ENCODE peak calls at places on chromosomes 2 and 18, in seven cellular contexts. F, K, X, S, W, B and C are unnamed samples.

GRCh38 chr18:45073556-45073955 is 392.9 kb downstream of the SETBP1 start:
- DNase-seq in F (no peak), K (no peak), X (no peak), S (no peak), W (no peak), B (no peak), C (no peak)

GRCh38 chr2:201233192-201234166 is 26.9 kb upstream of the CASP8 start:
- DNase-seq in F (no peak), K (peak; percentile 49), X (peak; percentile 91), S (peak; percentile 89), W (no peak), B (peak; percentile 53), C (peak; percentile 80)

GRCh38 chr18:36974686-36975085 is 145.8 kb downstream of the KIAA1328 start:
- DNase-seq in F (no peak), K (no peak), X (no peak), S (no peak), W (no peak), B (no peak), C (no peak)

GRCh38 chr2:207304798-207305197 is 139.1 kb upstream of the KLF7 start:
- DNase-seq in F (no peak), K (no peak), X (no peak), S (no peak), W (no peak), B (no peak), C (no peak)

GRCh38 chr2:25324905-25325592 is 16.7 kb downstream of the DNMT3A start:
- DNase-seq in F (no peak), K (no peak), X (no peak), S (no peak), W (peak; percentile 96), B (peak; percentile 57), C (no peak)

GRCh38 chr2:238573065-238573778 is 146.5 kb downstream of the ASB1 start:
- DNase-seq in F (no peak), K (no peak), X (peak; percentile 26), S (no peak), W (peak; percentile 53), B (no peak), C (no peak)

GRCh38 chr2:73257425-73258125 is 23.5 kb downstream of the CCT7 start:
- DNase-seq in F (no peak), K (no peak), X (no peak), S (peak; percentile 71), W (no peak), B (no peak), C (no peak)

GRCh38 chr18:22277758-22278157 is 108.4 kb downstream of the GATA6 start:
- DNase-seq in F (no peak), K (no peak), X (no peak), S (no peak), W (no peak), B (peak; percentile 81), C (no peak)

GRCh38 chr2:240644171-240644651 is 18.9 kb downstream of the GPR35 start:
- DNase-seq in F (no peak), K (no peak), X (no peak), S (no peak), W (peak; percentile 51), B (no peak), C (no peak)

GRCh38 chr18:28175930-28176673 is 828 bp downstream of the CDH2 start:
- DNase-seq in F (no peak), K (no peak), X (peak; percentile 45), S (no peak), W (no peak), B (no peak), C (no peak)

GRCh38 chr18:49874238-49874637 is 60.9 kb upstream of the ACAA2 start:
- DNase-seq in F (no peak), K (no peak), X (no peak), S (no peak), W (no peak), B (no peak), C (no peak)

GRCh38 chr2:158953454-158953853 is 15.0 kb upstream of the TANC1 start:
- DNase-seq in F (no peak), K (no peak), X (no peak), S (no peak), W (no peak), B (peak; percentile 52), C (no peak)

GRCh38 chr2:223649941-223650530 is 47.9 kb upstream of the SCG2 start:
- DNase-seq in F (no peak), K (no peak), X (no peak), S (no peak), W (no peak), B (no peak), C (no peak)

GRCh38 chr2:200944467-200945394 is 18.7 kb downstream of the ORC2 start:
- DNase-seq in F (no peak), K (no peak), X (peak; percentile 93), S (no peak), W (no peak), B (no peak), C (no peak)

GRCh38 chr2:88452151-88452851 is at the start of gene FOXI3:
- DNase-seq in F (no peak), K (no peak), X (no peak), S (no peak), W (peak; percentile 55), B (no peak), C (no peak)

GRCh38 chr2:236417150-236417549 is 152.5 kb upstream of the ACKR3 start:
- DNase-seq in F (no peak), K (no peak), X (no peak), S (no peak), W (no peak), B (no peak), C (no peak)

GRCh38 chr2:89819809-89820208 is 1128.3 kb downstream of the RPIA start:
- DNase-seq in F (no peak), K (no peak), X (no peak), S (no peak), W (no peak), B (no peak), C (no peak)

GRCh38 chr2:89821455-89821945 is 1130.0 kb downstream of the RPIA start:
- DNase-seq in F (no peak), K (no peak), X (no peak), S (no peak), W (no peak), B (no peak), C (no peak)

GRCh38 chr2:89825034-89825433 is 1133.6 kb downstream of the RPIA start:
- DNase-seq in F (no peak), K (no peak), X (no peak), S (no peak), W (no peak), B (no peak), C (no peak)

GRCh38 chr2:89820248-89820647 is 1128.8 kb downstream of the RPIA start:
- DNase-seq in F (no peak), K (no peak), X (no peak), S (no peak), W (no peak), B (no peak), C (no peak)

DNA sequence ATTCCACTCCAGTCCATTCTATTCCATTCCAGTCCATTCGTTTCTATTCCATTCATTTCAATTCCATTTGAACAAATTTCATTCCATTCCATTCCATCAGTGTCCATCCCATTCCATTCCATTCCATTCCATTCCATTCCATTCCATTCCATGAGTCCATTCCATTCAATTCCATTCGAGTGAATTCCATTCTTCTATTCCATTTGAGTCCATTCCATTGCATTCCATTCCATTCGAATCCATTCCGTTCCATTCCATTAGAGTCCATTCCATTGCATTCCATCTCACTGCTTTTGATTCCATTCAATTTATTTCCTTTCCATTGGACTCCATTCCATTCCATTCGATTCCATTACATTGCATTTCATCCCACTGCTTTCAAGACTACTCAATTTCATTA is 1132.1 kb downstream of the RPIA start:
- DNase-seq in F (no peak), K (no peak), X (no peak), S (no peak), W (no peak), B (no peak), C (no peak)
- H3K9me3 ChIP-seq in F (peaks cover 6% of the 10 kb centered on the region), K (peaks cover 9% of the 10 kb centered on the region), X (peaks cover 22% of the 10 kb centered on the region), S (no peaks in the 10 kb centered on the region), W (peaks cover 62% of the 10 kb centered on the region), B (peaks cover 56% of the 10 kb centered on the region), C (peaks cover 29% of the 10 kb centered on the region)

GRCh38 chr2:176078440-176079284 is 5.1 kb downstream of the EVX2 start:
- DNase-seq in F (no peak), K (no peak), X (no peak), S (no peak), W (no peak), B (no peak), C (no peak)
- H3K9me3 ChIP-seq in F (no peaks in the 10 kb centered on the region), K (peaks cover 3% of the 10 kb centered on the region), X (peaks cover 10% of the 10 kb centered on the region), S (no peaks in the 10 kb centered on the region), W (peaks cover 5% of the 10 kb centered on the region), B (no peaks in the 10 kb centered on the region), C (peaks cover 7% of the 10 kb centered on the region)

GRCh38 chr2:6846540-6846939 is 19.2 kb downstream of the CMPK2 start:
- DNase-seq in F (no peak), K (no peak), X (no peak), S (no peak), W (no peak), B (no peak), C (no peak)
- H3K9me3 ChIP-seq in F (peaks cover 17% of the 10 kb centered on the region), K (peaks cover 28% of the 10 kb centered on the region), X (peaks cover 23% of the 10 kb centered on the region), S (peaks cover 66% of the 10 kb centered on the region), W (peaks cover 67% of the 10 kb centered on the region), B (peaks cover 54% of the 10 kb centered on the region), C (peaks cover 33% of the 10 kb centered on the region)

GRCh38 chr2:119795309-119796303 is 35.9 kb downstream of the PTPN4 start:
- DNase-seq in F (no peak), K (no peak), X (no peak), S (no peak), W (peak; percentile 64), B (no peak), C (no peak)

GRCh38 chr2:119794237-119794636 is 34.5 kb downstream of the PTPN4 start:
- DNase-seq in F (no peak), K (no peak), X (no peak), S (no peak), W (no peak), B (no peak), C (no peak)

GRCh38 chr2:119790466-119790865 is 30.7 kb downstream of the PTPN4 start:
- DNase-seq in F (no peak), K (no peak), X (no peak), S (no peak), W (no peak), B (no peak), C (no peak)

GRCh38 chr2:119788751-119789150 is 29.0 kb downstream of the PTPN4 start:
- DNase-seq in F (no peak), K (no peak), X (no peak), S (no peak), W (no peak), B (no peak), C (no peak)

GRCh38 chr2:119792907-119793312 is 33.2 kb downstream of the PTPN4 start:
- DNase-seq in F (no peak), K (no peak), X (no peak), S (no peak), W (no peak), B (no peak), C (no peak)
- H3K9me3 ChIP-seq in F (no peaks in the 10 kb centered on the region), K (no peaks in the 10 kb centered on the region), X (peaks cover 18% of the 10 kb centered on the region), S (peaks cover 24% of the 10 kb centered on the region), W (peaks cover 3% of the 10 kb centered on the region), B (peaks cover 16% of the 10 kb centered on the region), C (peaks cover 2% of the 10 kb centered on the region)

DNA sequence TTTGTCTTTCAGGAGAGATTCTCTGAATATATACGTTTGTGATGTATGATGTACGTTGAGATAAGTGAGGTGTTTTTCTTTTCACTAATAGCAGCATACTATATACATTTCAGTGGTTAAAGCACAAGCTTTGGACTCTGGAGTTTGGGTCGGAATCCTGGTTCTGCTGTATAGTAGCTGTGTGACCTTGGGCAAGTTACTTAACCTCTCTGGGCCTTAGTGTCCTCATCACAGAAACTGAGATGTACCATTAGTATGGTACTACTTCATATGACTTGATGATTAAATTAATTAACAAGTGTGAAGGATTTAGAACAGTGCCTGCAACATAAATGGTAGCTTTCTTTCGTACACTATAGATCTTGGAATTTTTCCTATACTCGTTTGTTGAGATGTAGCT is 258.7 kb downstream of the CDCA7 start:
- DNase-seq in F (no peak), K (no peak), X (no peak), S (no peak), W (no peak), B (no peak), C (no peak)
- H3K9me3 ChIP-seq in F (no peaks in the 10 kb centered on the region), K (no peaks in the 10 kb centered on the region), X (no peaks in the 10 kb centered on the region), S (peaks cover 5% of the 10 kb centered on the region), W (no peaks in the 10 kb centered on the region), B (no peaks in the 10 kb centered on the region), C (no peaks in the 10 kb centered on the region)